ENCODE peak calls at places on chromosomes 7 and 10, in eight cellular contexts. Q, T, P, K, N, O, G and X are unnamed samples.

GRCh38 chr7:39622609-39623311 is 612 bp upstream of the RALA start:
- DNase-seq in Q (no peak), T (peak), P (no peak), K (no peak), N (no peak), O (no peak), G (peak), X (no peak)

GRCh38 chr10:10796774-10797415 is 220.8 kb upstream of the CELF2 start:
- DNase-seq in Q (no peak), T (no peak), P (peak), K (no peak), N (no peak), O (no peak), G (no peak), X (peak)

GRCh38 chr7:130008941-130009847 is 42.0 kb downstream of the ZC3HC1 start:
- DNase-seq in Q (no peak), T (no peak), P (peak), K (peak), N (peak), O (no peak), G (no peak), X (peak)

GRCh38 chr7:64879097-64879730 is 23.9 kb upstream of the ZNF273 start:
- DNase-seq in Q (no peak), T (no peak), P (no peak), K (no peak), N (no peak), O (no peak), G (peak), X (no peak)

GRCh38 chr7:98360221-98361124 is 40.4 kb downstream of the BAIAP2L1 start:
- DNase-seq in Q (peak), T (no peak), P (no peak), K (no peak), N (peak), O (no peak), G (no peak), X (no peak)

GRCh38 chr7:30366606-30367005 is 82.2 kb downstream of the ZNRF2 start:
- DNase-seq in Q (no peak), T (no peak), P (peak), K (peak), N (no peak), O (no peak), G (no peak), X (no peak)

GRCh38 chr10:103507235-103508191 is 14.0 kb downstream of the NEURL1 start:
- DNase-seq in Q (no peak), T (no peak), P (no peak), K (no peak), N (no peak), O (peak), G (no peak), X (no peak)

GRCh38 chr7:34155225-34155908 is 250.0 kb downstream of the BMPER start:
- DNase-seq in Q (no peak), T (peak), P (peak), K (peak), N (no peak), O (no peak), G (peak), X (peak)

GRCh38 chr10:101839421-101840063 is 4.1 kb downstream of the KCNIP2 start:
- DNase-seq in Q (peak), T (no peak), P (peak), K (no peak), N (peak), O (no peak), G (no peak), X (peak)

GRCh38 chr7:40714338-40715052 is 579.7 kb downstream of the SUGCT start:
- DNase-seq in Q (no peak), T (no peak), P (no peak), K (no peak), N (no peak), O (no peak), G (no peak), X (no peak)

DNA sequence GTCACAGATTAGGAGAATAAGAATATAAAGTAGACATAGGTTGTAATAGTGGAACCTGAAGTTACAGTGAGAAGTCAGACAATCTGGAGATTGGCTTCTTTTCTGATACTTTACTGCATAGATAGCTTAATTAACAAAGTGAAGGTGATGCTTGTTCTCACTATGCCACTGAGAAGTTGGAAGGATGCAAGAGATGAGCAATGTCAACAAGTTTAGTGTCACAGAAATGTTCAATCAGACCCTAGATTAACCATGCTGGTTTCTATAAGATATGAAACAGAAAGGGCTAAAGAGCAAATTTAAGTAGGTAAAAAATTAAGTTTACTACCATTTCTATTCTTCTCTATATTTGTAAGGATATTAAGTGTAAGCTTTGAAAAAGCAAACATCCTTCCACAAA is 838.6 kb upstream of the SORCS1 start:
- DNase-seq in Q (no peak), T (no peak), P (no peak), K (no peak), N (no peak), O (no peak), G (no peak), X (no peak)
- TF ChIP-seq CTCF in Q (no peak), T (no peak), P (no peak), K (no peak), N (no peak), O (no peak), G (no peak), X (no peak)

GRCh38 chr10:68562666-68563522 is 2.8 kb downstream of the TET1 start:
- DNase-seq in Q (peak), T (no peak), P (peak), K (peak), N (no peak), O (no peak), G (peak), X (no peak)

GRCh38 chr10:68561804-68562649 is 1.9 kb downstream of the TET1 start:
- DNase-seq in Q (peak), T (peak), P (peak), K (no peak), N (no peak), O (peak), G (peak), X (no peak)

GRCh38 chr10:68560201-68560915 is at the start of gene TET1:
- DNase-seq in Q (peak), T (peak), P (peak), K (peak), N (peak), O (peak), G (peak), X (peak)

GRCh38 chr10:68559872-68560200 is 301 bp upstream of the TET1 start:
- DNase-seq in Q (no peak), T (no peak), P (no peak), K (no peak), N (no peak), O (no peak), G (peak), X (no peak)

DNA sequence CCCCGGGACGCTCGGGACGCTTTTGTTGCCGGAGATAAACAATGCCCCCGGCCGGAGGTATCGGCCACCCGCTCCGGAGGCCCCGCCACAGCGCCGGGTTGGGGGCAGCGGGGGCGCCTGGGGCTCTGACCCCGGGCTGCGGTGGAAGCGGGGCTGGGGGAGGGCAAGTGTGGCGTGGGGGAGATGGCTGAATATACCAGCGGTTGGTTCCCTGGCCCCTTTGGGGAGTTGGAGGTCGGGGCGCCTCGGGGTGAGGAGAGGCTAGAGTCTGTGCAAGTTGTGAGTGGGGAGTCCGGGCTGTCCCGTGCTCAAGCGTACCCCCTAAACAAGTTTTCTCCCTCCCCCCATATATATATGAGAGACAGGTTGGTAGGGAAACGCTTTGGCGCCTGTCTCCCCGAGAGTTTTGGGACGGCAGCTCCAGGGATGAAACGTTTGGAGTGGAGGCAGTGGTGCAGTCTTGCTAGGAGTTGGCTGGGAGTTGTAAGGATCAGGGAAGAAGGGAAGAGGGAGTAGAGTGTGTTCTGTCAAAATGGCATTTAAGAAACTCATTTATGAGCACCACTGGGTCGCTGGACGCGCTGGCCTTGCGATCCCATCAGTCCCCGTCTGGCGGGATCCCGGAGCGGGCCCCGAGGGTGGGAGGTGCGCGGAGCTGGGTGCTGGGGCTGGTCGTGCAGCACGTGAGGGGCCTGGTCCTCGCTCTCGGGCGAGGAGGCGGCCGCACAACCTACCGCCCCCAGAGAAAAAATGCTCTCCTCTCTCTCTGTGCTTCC is 967 bp downstream of the TET1 start:
- DNase-seq in Q (peak), T (no peak), P (peak), K (no peak), N (no peak), O (peak), G (peak), X (no peak)
- TF ChIP-seq CTCF in Q (no peak), T (no peak), P (no peak), K (no peak), N (no peak), O (no peak), G (no peak), X (no peak)

DNA sequence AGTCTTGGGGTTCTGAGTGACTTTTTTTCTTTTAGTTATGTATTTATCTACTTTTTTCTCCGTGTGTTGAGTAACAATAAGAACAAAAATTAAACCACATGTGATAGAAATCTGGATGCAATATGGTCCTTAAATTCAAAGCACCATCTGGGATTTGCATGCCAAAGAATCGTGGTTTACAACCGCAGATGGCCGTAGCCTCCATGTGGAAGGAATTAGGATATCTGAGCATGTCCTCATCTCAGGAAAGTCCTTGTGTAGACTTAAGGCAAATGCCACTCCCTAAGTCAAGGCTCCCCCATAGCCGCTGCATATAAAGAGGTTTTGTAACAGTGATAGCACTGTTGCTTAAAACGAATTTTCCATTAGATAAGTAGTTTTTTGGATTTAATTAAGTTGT is 304.0 kb downstream of the ZEB1 start:
- DNase-seq in Q (no peak), T (peak), P (no peak), K (peak), N (no peak), O (no peak), G (peak), X (no peak)
- TF ChIP-seq CTCF in Q (no peak), T (peak), P (no peak), K (peak), N (no peak), O (no peak), G (peak), X (no peak)

DNA sequence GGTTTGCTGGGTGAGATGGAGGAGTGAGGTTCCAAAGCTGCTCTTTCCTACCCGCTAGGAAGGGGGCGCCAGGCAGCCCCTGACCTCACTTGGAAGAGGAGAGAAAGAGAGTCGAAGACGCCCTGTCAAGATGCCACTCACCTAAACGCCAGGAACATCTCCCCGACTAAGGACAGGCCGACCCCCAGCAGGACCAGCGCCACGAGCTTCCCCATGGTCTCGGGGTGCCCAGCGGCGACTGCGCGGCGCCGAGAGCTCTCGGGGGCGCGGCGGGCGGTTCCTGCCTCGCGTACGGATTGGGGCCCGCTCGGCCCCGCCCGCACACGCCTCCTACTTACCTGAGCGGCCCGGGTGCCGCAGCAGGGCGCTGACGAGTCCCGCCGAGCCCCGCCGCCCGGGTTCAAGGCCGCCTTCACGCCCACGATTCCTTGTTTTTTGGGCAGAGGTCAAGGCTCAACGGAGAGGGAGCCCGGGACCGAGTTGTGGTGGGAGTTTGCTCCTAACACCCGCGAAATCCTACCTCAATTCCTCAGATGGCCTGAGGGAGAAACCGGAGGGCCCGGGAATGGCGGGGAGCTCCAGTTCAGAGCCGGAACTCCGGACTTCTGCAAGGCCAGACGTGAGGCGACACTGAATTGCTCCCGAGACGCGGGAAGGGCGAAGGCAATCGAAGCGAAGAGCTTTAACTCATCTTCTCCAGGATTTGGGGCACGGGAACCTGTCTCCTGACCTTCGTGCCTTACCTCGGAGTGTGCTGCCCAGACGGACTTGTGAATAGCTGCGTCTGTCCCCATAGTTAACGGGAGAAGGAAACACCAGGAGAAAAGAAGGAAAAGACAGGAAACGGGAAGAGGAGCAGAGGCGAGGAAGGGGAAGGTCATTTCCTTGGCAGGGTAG is at the start of gene PON3:
- DNase-seq in Q (peak), T (no peak), P (peak), K (no peak), N (peak), O (peak), G (no peak), X (no peak)
- TF ChIP-seq CTCF in Q (peak), T (no peak), P (peak), K (no peak), N (peak), O (peak), G (no peak), X (no peak)

GRCh38 chr10:104767745-104768144 is 126.7 kb downstream of the SORCS3 start:
- DNase-seq in Q (no peak), T (no peak), P (no peak), K (no peak), N (no peak), O (no peak), G (no peak), X (peak)
- TF ChIP-seq CTCF in Q (no peak), T (no peak), P (no peak), K (no peak), N (no peak), O (no peak), G (no peak), X (peak)

GRCh38 chr10:92552310-92552709 is 21.6 kb downstream of the IDE start:
- DNase-seq in Q (no peak), T (no peak), P (no peak), K (no peak), N (no peak), O (no peak), G (no peak), X (no peak)
- TF ChIP-seq CTCF in Q (no peak), T (no peak), P (peak), K (peak), N (no peak), O (no peak), G (no peak), X (no peak)

GRCh38 chr7:16431646-16432424 is 10.5 kb upstream of the CRPPA start:
- DNase-seq in Q (no peak), T (no peak), P (peak), K (peak), N (peak), O (peak), G (peak), X (peak)
- TF ChIP-seq CTCF in Q (no peak), T (no peak), P (peak), K (peak), N (no peak), O (no peak), G (peak), X (peak)